ENCODE peak calls at places on chromosomes 16 and 17, in four cellular contexts. E is ACHN; Q is omental fat pad; T is stimulated activated naive B cell treated with anti-CD40 and anti-IgM and Interleukin-4, amounts not matched to agents 10 μg/mL and 1 μg/mL and 100 μg/mL, for 72 hours. Z is an unnamed sample.

GRCh38 chr16:76164970-76165558 is 112.1 kb upstream of the CNTNAP4 start:
- DNase-seq in E (no peak), Q (no peak), T (no peak), Z (no peak)

GRCh38 chr17:5352681-5353289 is 66.7 kb downstream of the NUP88 start:
- DNase-seq in E (no peak), Q (no peak), T (no peak), Z (no peak)

GRCh38 chr16:66275795-66276428 is 90.6 kb upstream of the CDH5 start:
- DNase-seq in E (peak; percentile 81), Q (no peak), T (no peak), Z (peak; percentile 46)

GRCh38 chr17:3960764-3961163 is 3.5 kb downstream of the ATP2A3 start:
- DNase-seq in E (no peak), Q (no peak), T (no peak), Z (no peak)

GRCh38 chr17:3944485-3945388 is 19.5 kb downstream of the ATP2A3 start:
- DNase-seq in E (peak; percentile 80), Q (no peak), T (no peak), Z (peak; percentile 81)

GRCh38 chr17:65783845-65784334 is 222.4 kb upstream of the AXIN2 start:
- DNase-seq in E (peak; percentile 75), Q (no peak), T (no peak), Z (no peak)

GRCh38 chr17:35817196-35817595 is 7.9 kb downstream of the TAF15 start:
- DNase-seq in E (no peak), Q (no peak), T (no peak), Z (no peak)

GRCh38 chr16:10862432-10862831 is 14.6 kb upstream of the CIITA start:
- DNase-seq in E (peak; percentile 85), Q (no peak), T (no peak), Z (no peak)

GRCh38 chr16:47204736-47205499 is 61.2 kb upstream of the NETO2 start:
- DNase-seq in E (peak; percentile 4), Q (no peak), T (no peak), Z (no peak)

GRCh38 chr17:73338050-73338491 is 26.3 kb upstream of the CDC42EP4 start:
- DNase-seq in E (no peak), Q (no peak), T (no peak), Z (no peak)

GRCh38 chr16:30472328-30472942 is at the start of gene ITGAL:
- DNase-seq in E (no peak), Q (no peak), T (peak; percentile 87), Z (no peak)

GRCh38 chr17:75610103-75610984 is 22.7 kb downstream of the MYO15B start:
- DNase-seq in E (peak; percentile 20), Q (no peak), T (no peak), Z (no peak)

GRCh38 chr17:75511610-75512575 is 3.4 kb downstream of the CASKIN2 start:
- DNase-seq in E (no peak), Q (no peak), T (no peak), Z (no peak)

GRCh38 chr17:1038459-1039118 is 41.7 kb downstream of the TIMM22 start:
- DNase-seq in E (no peak), Q (no peak), T (no peak), Z (no peak)

GRCh38 chr17:6069611-6070279 is 434 bp upstream of the WSCD1 start:
- DNase-seq in E (peak; percentile 6), Q (no peak), T (no peak), Z (peak; percentile 12)